ENCODE peak calls at places on chromosomes 7 and 10, in five cellular contexts. B, A, X, Y and S are unnamed samples.

GRCh38 chr10:97319671-97320479 is 804 bp downstream of the FRAT1 start:
- DNase-seq in B (peak), A (no peak), X (no peak), Y (peak), S (no peak)

GRCh38 chr7:144158861-144159260 is 24.4 kb upstream of the CTAGE4 start:
- DNase-seq in B (no peak), A (no peak), X (no peak), Y (no peak), S (no peak)

GRCh38 chr10:6089334-6090219 is 743 bp downstream of the RBM17 start:
- DNase-seq in B (no peak), A (no peak), X (peak), Y (no peak), S (no peak)

GRCh38 chr10:70845261-70845660 is 29.5 kb downstream of the SGPL1 start:
- DNase-seq in B (no peak), A (no peak), X (no peak), Y (no peak), S (no peak)

GRCh38 chr10:43809211-43809930 is 160.7 kb upstream of the ZNF32 start:
- DNase-seq in B (no peak), A (no peak), X (peak), Y (no peak), S (peak)

GRCh38 chr7:108079291-108080057 is 50.7 kb downstream of the LAMB4 start:
- DNase-seq in B (no peak), A (no peak), X (peak), Y (peak), S (peak)

GRCh38 chr7:47154781-47155180 is 427.1 kb downstream of the TNS3 start:
- DNase-seq in B (no peak), A (no peak), X (no peak), Y (no peak), S (no peak)

GRCh38 chr7:111987115-111987826 is 218.9 kb downstream of the DOCK4 start:
- DNase-seq in B (no peak), A (no peak), X (peak), Y (no peak), S (peak)

GRCh38 chr7:92781117-92781720 is 55.2 kb downstream of the CDK6 start:
- DNase-seq in B (no peak), A (no peak), X (peak), Y (no peak), S (no peak)

GRCh38 chr7:65840446-65840845 is 32.4 kb upstream of the VKORC1L1 start:
- DNase-seq in B (no peak), A (peak), X (no peak), Y (no peak), S (no peak)

GRCh38 chr10:88728107-88728763 is 22.2 kb downstream of the LIPK start:
- DNase-seq in B (no peak), A (peak), X (peak), Y (no peak), S (no peak)

GRCh38 chr10:34813626-34814227 is 1.4 kb downstream of the PARD3 start:
- DNase-seq in B (no peak), A (no peak), X (peak), Y (no peak), S (peak)

DNA sequence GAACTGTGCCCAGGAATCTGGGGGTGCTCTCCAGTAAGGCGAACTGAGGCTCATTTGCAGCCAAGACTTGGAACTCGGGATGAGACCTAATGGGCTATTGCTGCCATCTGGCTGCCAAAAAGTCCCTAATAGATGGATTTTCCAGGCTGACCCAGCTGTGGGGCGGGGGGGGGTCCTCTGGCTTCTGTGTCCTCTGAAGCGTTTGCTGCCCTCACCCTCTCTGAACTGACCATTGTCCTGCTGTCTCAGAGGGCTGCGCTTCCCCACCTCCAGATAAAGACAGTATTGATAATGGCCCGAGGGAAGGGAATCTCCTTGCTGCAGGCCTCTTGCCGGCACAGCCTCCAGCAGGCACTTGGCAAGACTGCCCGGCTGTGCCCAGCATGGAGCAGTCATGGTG is 46.6 kb downstream of the CLEC2L start:
- DNase-seq in B (no peak), A (no peak), X (no peak), Y (no peak), S (no peak)
- TF ChIP-seq CTCF in B (no peak), A (no peak), X (no peak), Y (no peak), S (peak)

GRCh38 chr10:67666416-67667043 is 29.5 kb downstream of the CTNNA3 start:
- DNase-seq in B (no peak), A (peak), X (peak), Y (no peak), S (peak)

GRCh38 chr10:67668448-67668847 is 27.5 kb downstream of the CTNNA3 start:
- DNase-seq in B (no peak), A (no peak), X (peak), Y (no peak), S (no peak)

GRCh38 chr10:67664936-67665335 is 31.1 kb downstream of the CTNNA3 start:
- DNase-seq in B (no peak), A (no peak), X (no peak), Y (no peak), S (no peak)

GRCh38 chr10:67663449-67664087 is 32.4 kb downstream of the CTNNA3 start:
- DNase-seq in B (no peak), A (no peak), X (no peak), Y (no peak), S (no peak)

DNA sequence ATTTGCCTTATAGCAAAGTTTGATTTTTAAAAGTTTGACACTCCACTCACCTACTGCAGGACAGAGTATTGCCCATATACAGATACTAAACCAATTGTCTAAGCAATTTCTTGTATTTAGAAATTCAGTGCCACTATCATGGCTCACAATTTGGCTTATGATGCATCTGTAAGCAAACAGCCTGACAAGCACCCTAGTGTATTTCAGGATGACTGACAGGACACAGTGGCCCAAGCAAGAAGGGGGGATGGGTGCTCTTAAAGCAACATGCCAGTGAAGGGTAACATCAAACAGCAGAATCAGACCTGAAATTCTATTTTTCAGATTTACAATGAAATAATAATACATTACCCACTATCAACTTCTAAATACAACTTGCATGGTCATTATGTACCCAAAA is 30.5 kb downstream of the CTNNA3 start:
- DNase-seq in B (no peak), A (peak), X (no peak), Y (no peak), S (no peak)
- H3K4me3 ChIP-seq in B (no peak), A (no peak), X (no peak), Y (no peak), S (no peak)

GRCh38 chr7:2934211-2934731 is 90.2 kb upstream of the GNA12 start:
- DNase-seq in B (no peak), A (peak), X (peak), Y (peak), S (no peak)
- TF ChIP-seq CTCF in B (no peak), A (no peak), X (peak), Y (no peak), S (no peak)

DNA sequence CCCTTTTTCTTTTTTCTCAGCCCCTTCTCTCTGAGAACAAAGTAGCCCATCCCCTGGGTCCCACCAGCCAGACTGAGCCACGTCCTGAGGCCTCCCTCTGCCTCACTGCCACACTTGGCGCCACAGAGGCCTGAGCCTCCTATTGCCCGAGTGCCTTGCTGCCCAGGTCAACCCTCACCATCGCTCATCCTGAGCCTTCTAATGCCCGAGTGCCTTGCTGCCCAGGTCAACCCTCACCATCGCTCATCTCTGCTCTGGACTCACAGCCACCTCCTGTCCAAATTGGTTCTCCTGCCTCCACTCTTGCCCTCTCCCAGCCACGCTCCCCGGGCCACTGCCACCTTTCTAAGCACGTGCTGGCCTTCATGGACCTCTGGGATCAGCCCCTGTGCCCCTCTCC is 53.2 kb upstream of the SMNDC1 start:
- DNase-seq in B (no peak), A (no peak), X (no peak), Y (no peak), S (no peak)
- H3K4me3 ChIP-seq in B (no peak), A (no peak), X (no peak), Y (no peak), S (no peak)

GRCh38 chr10:12333382-12334185 is 15.8 kb upstream of the CAMK1D start:
- DNase-seq in B (peak), A (peak), X (peak), Y (peak), S (peak)
- TF ChIP-seq CTCF in B (no peak), A (no peak), X (no peak), Y (no peak), S (no peak)

DNA sequence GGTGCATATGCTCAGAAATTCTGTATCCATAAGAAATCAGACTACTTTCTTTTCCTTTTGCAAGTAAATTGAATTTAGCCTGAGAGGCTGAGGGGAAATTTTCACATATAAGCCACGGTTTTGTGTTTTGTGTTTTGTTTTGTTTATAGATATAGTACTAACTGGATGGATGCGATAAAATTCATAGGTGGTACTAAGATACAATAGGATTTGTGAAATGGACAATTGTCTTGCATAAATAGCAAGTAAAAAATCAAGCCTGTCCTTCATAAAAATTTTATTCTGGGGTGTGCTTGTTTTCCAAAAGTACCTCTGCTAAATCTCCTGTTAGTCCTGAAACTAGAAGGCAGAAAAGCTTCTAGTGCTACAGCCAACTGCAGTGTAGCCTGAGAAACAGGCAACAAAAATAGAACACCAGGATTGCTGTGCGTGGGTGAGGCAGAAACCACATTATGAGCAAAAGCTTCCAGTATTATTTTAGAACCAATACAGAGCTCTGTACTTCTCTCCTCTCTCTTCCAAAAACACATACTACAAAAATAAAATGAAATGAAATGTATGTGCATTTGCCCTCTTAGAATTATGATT is 634 bp upstream of the HDAC9 start:
- DNase-seq in B (no peak), A (no peak), X (peak), Y (no peak), S (no peak)
- H3K4me3 ChIP-seq in B (peak), A (no peak), X (peak), Y (peak), S (peak)

GRCh38 chr10:104650072-104650471 is 9.0 kb downstream of the SORCS3 start:
- DNase-seq in B (no peak), A (no peak), X (no peak), Y (no peak), S (no peak)
- TF ChIP-seq CTCF in B (no peak), A (peak), X (no peak), Y (no peak), S (peak)